ENCODE peak calls at places on chromosome 11, in ten cellular contexts. U is DMS 273 treated with DMSO at 0.1 percent for 48 hours; E is stimulated activated CD8-positive, alpha-beta memory T cell treated with anti-CD3 and anti-CD28 coated beads, Interleukin-2, amount 100 ng/mL, for 1 hour; W is neural crest cell; J is mucosa of descending colon; P is HepG2; F is amygdala; D is astrocyte; H is MM.1S; O is activated naive CD8-positive, alpha-beta T cell treated with anti-CD3 and anti-CD28 coated beads, Interleukin-2, amount 50 U/mL, for 16 hours. L is an unnamed sample.

GRCh38 chr11:124970925-124971324 is 16.9 kb downstream of the CCDC15 start:
- DNase-seq in U (no peak), E (no peak), W (no peak), J (peak), P (peak), F (no peak), D (peak), H (peak), O (no peak), L (peak)

GRCh38 chr11:73498343-73498742 is 99.6 kb downstream of the FAM168A start:
- DNase-seq in U (no peak), E (no peak), W (no peak), J (no peak), P (no peak), F (no peak), D (no peak), H (no peak), O (no peak), L (no peak)

GRCh38 chr11:67312187-67313021 is 9.1 kb downstream of the SSH3 start:
- DNase-seq in U (no peak), E (no peak), W (no peak), J (peak), P (no peak), F (no peak), D (no peak), H (no peak), O (no peak), L (no peak)

GRCh38 chr11:75389276-75389605 is 10.1 kb upstream of the RPS3 start:
- DNase-seq in U (no peak), E (no peak), W (no peak), J (no peak), P (no peak), F (no peak), D (no peak), H (no peak), O (no peak), L (no peak)

GRCh38 chr11:62902932-62903331 is 18.2 kb downstream of the CHRM1 start:
- DNase-seq in U (no peak), E (no peak), W (no peak), J (no peak), P (no peak), F (no peak), D (peak), H (no peak), O (no peak), L (no peak)

GRCh38 chr11:84905411-84905810 is 721.7 kb downstream of the DLG2 start:
- DNase-seq in U (no peak), E (no peak), W (no peak), J (no peak), P (no peak), F (no peak), D (peak), H (no peak), O (no peak), L (no peak)

GRCh38 chr11:76251223-76251575 is 44.9 kb upstream of the WNT11 start:
- DNase-seq in U (no peak), E (no peak), W (no peak), J (no peak), P (no peak), F (no peak), D (no peak), H (no peak), O (no peak), L (no peak)

GRCh38 chr11:119880143-119880542 is 151.1 kb upstream of the NECTIN1 start:
- DNase-seq in U (no peak), E (no peak), W (no peak), J (no peak), P (no peak), F (no peak), D (no peak), H (no peak), O (no peak), L (no peak)

GRCh38 chr11:131365601-131366000 is 4.8 kb upstream of the NTM start:
- DNase-seq in U (no peak), E (no peak), W (no peak), J (no peak), P (no peak), F (no peak), D (no peak), H (no peak), O (no peak), L (no peak)